ENCODE peak calls at places on chromosomes 13 and 19, in six cellular contexts. J, Y, V, M, K and R are unnamed samples.
A peak's percentile ranks its signal among the peaks of the same experiment; 100 is the strongest.

GRCh38 chr13:21897140-21897539 is 226.3 kb downstream of the FGF9 start:
- DNase-seq in J (no peak), Y (peak; percentile 8), V (no peak), M (no peak), K (no peak), R (no peak)

GRCh38 chr19:4380254-4380727 is 20.1 kb downstream of the SH3GL1 start:
- DNase-seq in J (no peak), Y (no peak), V (no peak), M (no peak), K (no peak), R (no peak)

GRCh38 chr19:8666814-8667405 is 31.7 kb downstream of the ACTL9 start:
- DNase-seq in J (no peak), Y (no peak), V (no peak), M (no peak), K (no peak), R (no peak)

GRCh38 chr13:33110713-33111413 is 94.6 kb downstream of the KL start:
- DNase-seq in J (peak; percentile 56), Y (no peak), V (no peak), M (no peak), K (no peak), R (no peak)

GRCh38 chr19:46955813-46956371 is 63.7 kb upstream of the NPAS1 start:
- DNase-seq in J (no peak), Y (no peak), V (no peak), M (no peak), K (no peak), R (no peak)

GRCh38 chr13:98252931-98253470 is 75.9 kb upstream of the RNF113B start:
- DNase-seq in J (peak; percentile 88), Y (no peak), V (peak; percentile 87), M (no peak), K (peak; percentile 41), R (no peak)

GRCh38 chr19:7196721-7197168 is 97.5 kb downstream of the INSR start:
- DNase-seq in J (no peak), Y (no peak), V (no peak), M (no peak), K (peak; percentile 33), R (no peak)

GRCh38 chr19:46618670-46619231 is 6.1 kb downstream of the PTGIR start:
- DNase-seq in J (peak; percentile 37), Y (no peak), V (no peak), M (no peak), K (no peak), R (no peak)

GRCh38 chr13:98433654-98434053 is 143.3 kb downstream of the STK24 start:
- DNase-seq in J (no peak), Y (no peak), V (no peak), M (no peak), K (no peak), R (no peak)

GRCh38 chr19:49455729-49456128 is 2.7 kb downstream of the ALDH16A1 start:
- DNase-seq in J (no peak), Y (no peak), V (no peak), M (no peak), K (no peak), R (no peak)

GRCh38 chr13:33236021-33236420 is 49.5 kb downstream of the STARD13 start:
- DNase-seq in J (peak; percentile 80), Y (no peak), V (no peak), M (no peak), K (no peak), R (no peak)

GRCh38 chr19:48249502-48250014 is 6.2 kb downstream of the CARD8 start:
- DNase-seq in J (no peak), Y (no peak), V (peak; percentile 42), M (no peak), K (no peak), R (no peak)

GRCh38 chr19:11982526-11982925 is 17.7 kb downstream of the ZNF763 start:
- DNase-seq in J (no peak), Y (no peak), V (no peak), M (no peak), K (peak; percentile 65), R (no peak)

GRCh38 chr19:6087074-6087506 is 23.2 kb downstream of the RFX2 start:
- DNase-seq in J (no peak), Y (no peak), V (no peak), M (no peak), K (peak; percentile 11), R (peak; percentile 67)

GRCh38 chr13:92265408-92265807 is 867.0 kb downstream of the GPC5 start:
- DNase-seq in J (peak; percentile 0), Y (no peak), V (no peak), M (no peak), K (no peak), R (no peak)

GRCh38 chr19:13865578-13866462 is 11.1 kb upstream of the NANOS3 start:
- DNase-seq in J (no peak), Y (no peak), V (no peak), M (no peak), K (no peak), R (no peak)

GRCh38 chr13:23608704-23609413 is 38.6 kb downstream of the TNFRSF19 start:
- DNase-seq in J (peak; percentile 42), Y (no peak), V (no peak), M (no peak), K (no peak), R (no peak)

GRCh38 chr19:35167251-35168119 is 12.9 kb downstream of the FXYD5 start:
- DNase-seq in J (no peak), Y (peak; percentile 10), V (no peak), M (no peak), K (no peak), R (no peak)

GRCh38 chr13:50080158-50080855 is 65.1 kb downstream of the KCNRG start:
- DNase-seq in J (peak; percentile 52), Y (no peak), V (peak; percentile 77), M (no peak), K (no peak), R (peak; percentile 11)

GRCh38 chr19:58154287-58154678 is 3.7 kb upstream of the ZNF329 start:
- DNase-seq in J (peak; percentile 24), Y (peak; percentile 49), V (peak; percentile 50), M (no peak), K (peak; percentile 19), R (no peak)

GRCh38 chr13:19674898-19675297 is 41.4 kb downstream of the MPHOSPH8 start:
- DNase-seq in J (no peak), Y (no peak), V (no peak), M (no peak), K (no peak), R (no peak)

GRCh38 chr19:2798733-2799132 is 13.4 kb downstream of the THOP1 start:
- DNase-seq in J (peak; percentile 7), Y (no peak), V (no peak), M (no peak), K (peak; percentile 34), R (no peak)

GRCh38 chr13:44921478-44921877 is 67.8 kb downstream of the NUFIP1 start:
- DNase-seq in J (no peak), Y (peak; percentile 39), V (no peak), M (no peak), K (no peak), R (no peak)

GRCh38 chr13:60372141-60372540 is 24.9 kb upstream of the TDRD3 start:
- DNase-seq in J (no peak), Y (no peak), V (no peak), M (no peak), K (no peak), R (no peak)

GRCh38 chr19:39131255-39131755 is 5.7 kb downstream of the PAK4 start:
- DNase-seq in J (peak; percentile 35), Y (no peak), V (no peak), M (no peak), K (no peak), R (no peak)

GRCh38 chr13:81488021-81488420 is 1147.1 kb upstream of the SPRY2 start:
- DNase-seq in J (no peak), Y (no peak), V (no peak), M (no peak), K (no peak), R (no peak)

GRCh38 chr13:81493144-81493543 is 1152.2 kb upstream of the SPRY2 start:
- DNase-seq in J (no peak), Y (no peak), V (no peak), M (no peak), K (no peak), R (no peak)

GRCh38 chr13:81487151-81487550 is 1146.2 kb upstream of the SPRY2 start:
- DNase-seq in J (no peak), Y (peak; percentile 50), V (peak; percentile 14), M (peak; percentile 15), K (peak; percentile 4), R (peak; percentile 29)
- H2BK120ac ChIP-seq in J (no peak overlapping the region), Y (no peak overlapping the region), V (no peak overlapping the region), M (no peak overlapping the region), K (no peak overlapping the region), R (no peak overlapping the region)

DNA sequence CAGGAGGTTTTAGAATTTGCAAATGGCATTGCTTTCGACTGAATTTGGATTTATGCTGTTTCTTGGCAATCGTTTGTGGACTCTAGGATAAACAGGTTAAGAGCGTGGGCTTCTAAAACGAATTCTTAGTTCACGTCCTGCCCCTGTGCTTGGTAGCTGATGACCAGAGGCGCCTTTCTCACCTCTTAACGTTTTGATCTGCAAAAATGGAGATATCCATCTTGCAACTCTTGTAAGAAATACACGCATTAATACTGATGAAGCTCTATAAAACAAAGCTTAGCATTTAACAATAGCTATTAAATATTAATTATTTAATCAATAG is 577 bp upstream of the KATNAL1 start:
- DNase-seq in J (no peak), Y (no peak), V (no peak), M (no peak), K (no peak), R (no peak)
- H3K4me1 ChIP-seq in J (peaks cover 7% of the 10 kb centered on the region), Y (no peaks in the 10 kb centered on the region), V (peaks cover 5% of the 10 kb centered on the region), M (peaks cover 2% of the 10 kb centered on the region), K (peaks cover 2% of the 10 kb centered on the region), R (peaks cover 10% of the 10 kb centered on the region)

DNA sequence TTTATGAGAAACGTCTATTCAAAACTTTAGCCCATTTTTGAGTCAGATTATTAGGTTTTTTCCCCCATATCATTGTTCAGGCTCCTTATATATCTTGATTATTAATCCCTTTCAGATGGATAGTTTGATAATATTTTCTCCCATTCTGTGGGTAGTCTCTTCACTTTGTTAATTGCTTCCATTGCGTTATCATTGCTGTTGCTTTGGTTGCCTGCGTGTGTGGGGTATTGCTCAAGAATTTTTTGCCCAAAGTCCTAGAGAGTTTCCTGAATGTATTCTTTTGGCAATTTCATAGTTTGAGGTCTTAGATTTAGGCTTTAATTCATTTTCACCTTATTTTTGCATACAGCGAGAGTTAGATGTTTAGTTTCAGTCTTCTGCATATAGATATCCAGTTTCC is 25.8 kb upstream of the PRR20A start:
- DNase-seq in J (no peak), Y (no peak), V (no peak), M (no peak), K (no peak), R (no peak)
- H3K14ac ChIP-seq in J (no peak overlapping the region), Y (no peak overlapping the region), V (no peak overlapping the region), M (no peak overlapping the region), K (no peak overlapping the region), R (no peak overlapping the region)

DNA sequence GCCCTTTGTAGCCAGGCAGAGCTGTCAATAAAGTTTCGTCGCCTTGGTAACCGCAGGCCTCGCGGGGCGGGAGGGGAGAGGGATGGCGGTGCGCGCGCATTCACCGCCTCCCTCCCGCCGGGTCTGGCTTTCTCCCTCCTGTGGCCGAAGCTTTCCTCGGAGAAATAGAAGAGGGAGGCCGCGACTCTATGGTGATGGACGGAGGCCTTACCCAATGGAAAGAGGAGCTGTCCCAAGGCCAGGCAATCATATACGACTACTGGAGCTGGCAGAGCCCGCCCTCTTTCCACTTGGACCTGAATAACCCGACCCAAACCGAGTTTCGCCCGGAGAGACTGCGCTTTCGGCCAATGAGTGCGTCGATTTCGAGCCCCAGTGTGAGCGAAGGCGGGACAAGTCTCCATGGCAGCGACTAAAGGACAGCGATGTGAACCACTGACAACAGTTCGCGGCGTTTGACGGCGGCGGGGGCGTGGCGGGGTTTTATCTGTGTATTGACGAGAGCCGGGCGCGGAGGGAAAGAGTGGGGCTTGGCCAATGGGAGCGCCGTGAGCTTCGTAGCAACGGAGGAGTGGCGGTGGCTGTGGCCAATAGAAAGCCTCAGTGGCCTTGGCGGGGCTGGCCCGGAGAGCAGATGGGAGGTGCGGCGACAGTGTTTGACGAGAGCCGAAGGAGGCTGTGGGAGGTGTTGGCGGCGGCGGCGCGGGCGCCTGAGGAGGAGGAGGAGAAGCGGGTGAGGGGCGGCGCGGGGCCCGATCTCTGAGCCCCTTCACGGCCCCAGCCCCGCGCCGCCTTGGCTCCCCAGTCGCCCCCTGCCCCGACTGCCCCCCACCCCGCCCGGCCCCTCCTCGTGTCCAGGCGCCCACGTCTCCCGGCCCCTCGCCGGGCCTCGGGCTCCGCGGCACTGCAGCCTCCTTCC is at the start of gene KMT5C:
- DNase-seq in J (peak; percentile 100), Y (peak; percentile 100), V (peak; percentile 100), M (peak; percentile 100), K (peak; percentile 100), R (peak; percentile 100)
- H2BK120ac ChIP-seq in J (peak within 1 kb of the TSS; percentile 75), Y (peak within 1 kb of the TSS; percentile 97), V (peak within 1 kb of the TSS; percentile 9), M (no peak within 1 kb of the TSS), K (peak within 1 kb of the TSS; percentile 91), R (peak within 1 kb of the TSS; percentile 92)